ENCODE peak calls at places on chromosomes 1 and 21, in six cellular contexts. C is spleen; W is naive thymus-derived CD4-positive, alpha-beta T cell; B is gastrocnemius medialis; K is CD8-positive, alpha-beta memory T cell; O is SK-N-SH. N is an unnamed sample.

GRCh38 chr1:241219449-241219848 is 137.6 kb downstream of the RGS7 start:
- DNase-seq in C (no peak), W (no peak), B (no peak), K (no peak), O (no peak), N (no peak)

GRCh38 chr1:44723496-44724407 is 7.2 kb downstream of the RNU5D-1 start:
- DNase-seq in C (peak; percentile 84), W (peak; percentile 44), B (no peak), K (no peak), O (no peak), N (no peak)

GRCh38 chr1:14939527-14940284 is 213.8 kb upstream of the TMEM51 start:
- DNase-seq in C (no peak), W (no peak), B (no peak), K (no peak), O (no peak), N (no peak)

GRCh38 chr1:149885364-149886111 is 13.8 kb upstream of the BOLA1 start:
- DNase-seq in C (peak; percentile 94), W (peak; percentile 73), B (peak; percentile 85), K (peak; percentile 64), O (peak; percentile 54), N (peak; percentile 91)

GRCh38 chr21:42437786-42438185 is 34.1 kb downstream of the UBASH3A start:
- DNase-seq in C (peak; percentile 47), W (no peak), B (no peak), K (no peak), O (peak; percentile 27), N (no peak)

GRCh38 chr1:212457740-212458338 is 25.1 kb downstream of the NENF start:
- DNase-seq in C (peak; percentile 47), W (peak; percentile 26), B (no peak), K (peak; percentile 24), O (peak; percentile 61), N (peak; percentile 80)

GRCh38 chr1:234771642-234772344 is 161.8 kb upstream of the IRF2BP2 start:
- DNase-seq in C (no peak), W (no peak), B (no peak), K (no peak), O (no peak), N (no peak)

GRCh38 chr1:53025034-53025777 is 36.8 kb upstream of the PODN start:
- DNase-seq in C (no peak), W (no peak), B (peak; percentile 6), K (no peak), O (no peak), N (peak; percentile 53)

GRCh38 chr1:71638081-71638766 is 557.4 kb upstream of the ZRANB2 start:
- DNase-seq in C (no peak), W (no peak), B (no peak), K (no peak), O (no peak), N (no peak)

DNA sequence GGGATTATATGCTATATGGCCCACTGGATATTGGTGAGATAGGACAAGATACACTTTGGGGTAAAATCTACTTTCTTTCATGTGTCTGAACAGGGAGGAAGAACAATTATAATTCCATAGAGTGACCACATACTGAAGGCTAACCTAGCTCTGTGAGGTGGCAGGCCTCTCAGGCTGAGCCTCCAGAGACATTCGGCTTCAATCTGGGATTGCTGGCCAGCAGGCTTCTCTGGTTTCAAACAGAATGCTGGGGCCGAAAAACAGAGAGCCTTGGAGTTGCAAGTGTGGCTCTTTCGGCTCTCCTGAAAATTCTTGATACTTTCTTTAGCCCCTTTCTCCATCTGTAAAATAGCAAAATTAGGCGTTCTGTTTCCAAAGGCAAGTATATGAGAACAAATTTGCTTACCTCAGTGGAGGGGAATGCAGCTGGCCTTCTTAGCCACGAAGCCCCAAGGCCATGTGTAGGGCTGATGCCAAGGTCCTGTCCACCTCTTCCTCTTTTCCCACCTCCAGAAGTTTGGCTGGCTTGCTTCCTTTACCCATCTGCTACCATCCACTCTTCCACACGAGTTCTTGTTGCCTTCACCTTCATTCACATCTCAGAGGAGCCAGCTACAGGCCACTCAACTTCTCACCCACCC is 30.0 kb upstream of the UBE2U start:
- DNase-seq in C (no peak), W (no peak), B (no peak), K (no peak), O (no peak), N (no peak)
- H3K4me3 ChIP-seq in C (no peak overlapping the region), W (no peak overlapping the region), B (no peak overlapping the region), K (no peak overlapping the region), O (no peak overlapping the region), N (no peak overlapping the region)

GRCh38 chr1:107683198-107683657 is 281.8 kb downstream of the VAV3 start:
- DNase-seq in C (no peak), W (no peak), B (no peak), K (no peak), O (no peak), N (no peak)
- H3K4me1 ChIP-seq in C (no peaks in the 10 kb centered on the region), W (no peaks in the 10 kb centered on the region), B (no peaks in the 10 kb centered on the region), K (no peaks in the 10 kb centered on the region), O (no peaks in the 10 kb centered on the region), N (no peaks in the 10 kb centered on the region)

GRCh38 chr1:246631426-246631825 is 65.2 kb downstream of the CNST start:
- DNase-seq in C (no peak), W (no peak), B (no peak), K (no peak), O (no peak), N (no peak)
- H3K4me3 ChIP-seq in C (no peak overlapping the region), W (no peak overlapping the region), B (no peak overlapping the region), K (no peak overlapping the region), O (no peak overlapping the region), N (no peak overlapping the region)

GRCh38 chr1:218661411-218661810 is 316.3 kb downstream of the TGFB2 start:
- DNase-seq in C (no peak), W (no peak), B (no peak), K (no peak), O (no peak), N (no peak)
- H3K4me1 ChIP-seq in C (no peaks in the 10 kb centered on the region), W (no peaks in the 10 kb centered on the region), B (peaks cover 3% of the 10 kb centered on the region), K (no peaks in the 10 kb centered on the region), O (peaks cover 26% of the 10 kb centered on the region), N (no peaks in the 10 kb centered on the region)

GRCh38 chr1:96580920-96581319 is 140.7 kb upstream of the PTBP2 start:
- DNase-seq in C (no peak), W (no peak), B (no peak), K (no peak), O (no peak), N (no peak)

GRCh38 chr1:96583903-96584302 is 137.7 kb upstream of the PTBP2 start:
- DNase-seq in C (no peak), W (no peak), B (no peak), K (no peak), O (no peak), N (no peak)

GRCh38 chr1:96579639-96580038 is 141.9 kb upstream of the PTBP2 start:
- DNase-seq in C (no peak), W (no peak), B (no peak), K (no peak), O (no peak), N (no peak)

GRCh38 chr1:96587222-96587621 is 134.4 kb upstream of the PTBP2 start:
- DNase-seq in C (no peak), W (no peak), B (no peak), K (no peak), O (no peak), N (no peak)

GRCh38 chr1:96581786-96582185 is 139.8 kb upstream of the PTBP2 start:
- DNase-seq in C (no peak), W (no peak), B (no peak), K (no peak), O (no peak), N (no peak)
- H3K4me3 ChIP-seq in C (no peak overlapping the region), W (no peak overlapping the region), B (no peak overlapping the region), K (no peak overlapping the region), O (no peak overlapping the region), N (no peak overlapping the region)

GRCh38 chr1:156768610-156769295 is 1.4 kb downstream of the PRCC start:
- DNase-seq in C (no peak), W (no peak), B (no peak), K (no peak), O (no peak), N (no peak)

GRCh38 chr1:156766288-156767100 is 841 bp upstream of the PRCC start:
- DNase-seq in C (peak; percentile 84), W (no peak), B (no peak), K (no peak), O (peak; percentile 47), N (no peak)

GRCh38 chr1:156767879-156768608 is 709 bp downstream of the PRCC start:
- DNase-seq in C (peak; percentile 90), W (peak; percentile 53), B (no peak), K (no peak), O (peak; percentile 63), N (no peak)

GRCh38 chr1:156767101-156767878 is at the start of gene PRCC:
- DNase-seq in C (peak; percentile 99), W (peak; percentile 100), B (peak; percentile 99), K (peak; percentile 99), O (peak; percentile 87), N (peak; percentile 97)

GRCh38 chr1:156765664-156766063 is 1.7 kb upstream of the PRCC start:
- DNase-seq in C (no peak), W (no peak), B (no peak), K (no peak), O (no peak), N (no peak)
- H3K4me1 ChIP-seq in C (peaks cover 40% of the 10 kb centered on the region), W (peaks cover 19% of the 10 kb centered on the region), B (peaks cover 39% of the 10 kb centered on the region), K (peaks cover 32% of the 10 kb centered on the region), O (peaks cover 13% of the 10 kb centered on the region), N (peaks cover 31% of the 10 kb centered on the region)